ENCODE peak calls at places on chromosome 5, in six cellular contexts. D is stomach, J is body of pancreas, U is thoracic aorta, F is A549, Z is psoas muscle. H is an unnamed sample.

GRCh38 chr5:133712562-133712961 is 100.2 kb upstream of the FSTL4 start:
- DNase-seq in D (no peak), J (no peak), U (no peak), F (no peak), Z (no peak), H (no peak)

GRCh38 chr5:64628901-64629300 is 61.4 kb upstream of the SHISAL2B start:
- DNase-seq in D (no peak), J (no peak), U (no peak), F (no peak), Z (no peak), H (no peak)

GRCh38 chr5:14487101-14487895 is 94.3 kb upstream of the OTULINL start:
- DNase-seq in D (no peak), J (no peak), U (no peak), F (no peak), Z (no peak), H (no peak)

GRCh38 chr5:170470275-170470674 is 33.5 kb upstream of the KCNIP1 start:
- DNase-seq in D (no peak), J (no peak), U (no peak), F (no peak), Z (no peak), H (no peak)

GRCh38 chr5:174555726-174556125 is 168.7 kb upstream of the MSX2 start:
- DNase-seq in D (no peak), J (no peak), U (no peak), F (no peak), Z (no peak), H (no peak)

GRCh38 chr5:102670224-102670836 is 84.8 kb upstream of the PAM start:
- DNase-seq in D (no peak), J (peak), U (no peak), F (peak), Z (no peak), H (no peak)

GRCh38 chr5:140678993-140679392 is 5.6 kb upstream of the DND1 start:
- DNase-seq in D (no peak), J (no peak), U (no peak), F (no peak), Z (no peak), H (no peak)

GRCh38 chr5:98455660-98456059 is 317.8 kb upstream of the RGMB start:
- DNase-seq in D (no peak), J (no peak), U (no peak), F (no peak), Z (no peak), H (no peak)

GRCh38 chr5:143182901-143183820 is 220.3 kb downstream of the NR3C1 start:
- DNase-seq in D (peak), J (no peak), U (no peak), F (peak), Z (peak), H (peak)

GRCh38 chr5:148952097-148952828 is 110.6 kb downstream of the SH3TC2 start:
- DNase-seq in D (no peak), J (no peak), U (no peak), F (no peak), Z (no peak), H (no peak)

GRCh38 chr5:126998201-126998631 is 32.1 kb downstream of the MARCHF3 start:
- DNase-seq in D (no peak), J (peak), U (no peak), F (no peak), Z (no peak), H (no peak)

GRCh38 chr5:36928947-36929346 is 52.4 kb downstream of the NIPBL start:
- DNase-seq in D (no peak), J (no peak), U (no peak), F (no peak), Z (no peak), H (no peak)

GRCh38 chr5:89728750-89729149 is 680.8 kb downstream of the CETN3 start:
- DNase-seq in D (no peak), J (peak), U (peak), F (no peak), Z (peak), H (no peak)

GRCh38 chr5:125175348-125176004 is 429.0 kb upstream of the ZNF608 start:
- DNase-seq in D (no peak), J (no peak), U (no peak), F (no peak), Z (no peak), H (no peak)

GRCh38 chr5:32710859-32711692 is at the start of gene NPR3:
- DNase-seq in D (no peak), J (peak), U (no peak), F (peak), Z (peak), H (no peak)

GRCh38 chr5:9124071-9124470 is 421.8 kb downstream of the SEMA5A start:
- DNase-seq in D (peak), J (peak), U (no peak), F (no peak), Z (no peak), H (no peak)

GRCh38 chr5:154236459-154237375 is 46.2 kb downstream of the GALNT10 start:
- DNase-seq in D (no peak), J (no peak), U (no peak), F (no peak), Z (no peak), H (no peak)

GRCh38 chr5:179154991-179155955 is 95.1 kb downstream of the ZNF354C start:
- DNase-seq in D (no peak), J (no peak), U (no peak), F (no peak), Z (no peak), H (no peak)

GRCh38 chr5:4938941-4939546 is 201.1 kb upstream of the ADAMTS16 start:
- DNase-seq in D (no peak), J (no peak), U (no peak), F (no peak), Z (no peak), H (no peak)

GRCh38 chr5:178068293-178068692 is 45.0 kb upstream of the N4BP3 start:
- DNase-seq in D (no peak), J (no peak), U (no peak), F (no peak), Z (no peak), H (no peak)

GRCh38 chr5:96780626-96781025 is 27.1 kb downstream of the ERAP1 start:
- DNase-seq in D (no peak), J (no peak), U (no peak), F (no peak), Z (no peak), H (no peak)

GRCh38 chr5:139768802-139769465 is 26.7 kb upstream of the PSD2 start:
- DNase-seq in D (no peak), J (no peak), U (no peak), F (no peak), Z (no peak), H (no peak)

GRCh38 chr5:1331861-1332405 is 13.0 kb downstream of the CLPTM1L start:
- DNase-seq in D (no peak), J (no peak), U (no peak), F (no peak), Z (no peak), H (no peak)

GRCh38 chr5:30458681-30459080 is 734.8 kb upstream of the CDH6 start:
- DNase-seq in D (no peak), J (no peak), U (no peak), F (no peak), Z (no peak), H (no peak)

GRCh38 chr5:8340739-8341344 is 471.9 kb downstream of the MTRR start:
- DNase-seq in D (no peak), J (no peak), U (no peak), F (peak), Z (no peak), H (no peak)

GRCh38 chr5:110561510-110561909 is 165.0 kb downstream of the TMEM232 start:
- DNase-seq in D (no peak), J (no peak), U (no peak), F (no peak), Z (no peak), H (no peak)
- H3K27ac ChIP-seq in D (no peak), J (no peak), U (no peak), F (no peak), Z (no peak), H (no peak)

GRCh38 chr5:151684690-151685361 is 1.9 kb downstream of the SPARC start:
- DNase-seq in D (no peak), J (no peak), U (no peak), F (peak), Z (peak), H (no peak)

GRCh38 chr5:151688406-151688805 is 1.7 kb upstream of the SPARC start:
- DNase-seq in D (no peak), J (no peak), U (no peak), F (no peak), Z (no peak), H (no peak)

GRCh38 chr5:151683936-151684586 is 2.7 kb downstream of the SPARC start:
- DNase-seq in D (no peak), J (no peak), U (no peak), F (no peak), Z (no peak), H (no peak)

GRCh38 chr5:151685749-151686672 is 704 bp downstream of the SPARC start:
- DNase-seq in D (no peak), J (no peak), U (no peak), F (no peak), Z (no peak), H (no peak)

DNA sequence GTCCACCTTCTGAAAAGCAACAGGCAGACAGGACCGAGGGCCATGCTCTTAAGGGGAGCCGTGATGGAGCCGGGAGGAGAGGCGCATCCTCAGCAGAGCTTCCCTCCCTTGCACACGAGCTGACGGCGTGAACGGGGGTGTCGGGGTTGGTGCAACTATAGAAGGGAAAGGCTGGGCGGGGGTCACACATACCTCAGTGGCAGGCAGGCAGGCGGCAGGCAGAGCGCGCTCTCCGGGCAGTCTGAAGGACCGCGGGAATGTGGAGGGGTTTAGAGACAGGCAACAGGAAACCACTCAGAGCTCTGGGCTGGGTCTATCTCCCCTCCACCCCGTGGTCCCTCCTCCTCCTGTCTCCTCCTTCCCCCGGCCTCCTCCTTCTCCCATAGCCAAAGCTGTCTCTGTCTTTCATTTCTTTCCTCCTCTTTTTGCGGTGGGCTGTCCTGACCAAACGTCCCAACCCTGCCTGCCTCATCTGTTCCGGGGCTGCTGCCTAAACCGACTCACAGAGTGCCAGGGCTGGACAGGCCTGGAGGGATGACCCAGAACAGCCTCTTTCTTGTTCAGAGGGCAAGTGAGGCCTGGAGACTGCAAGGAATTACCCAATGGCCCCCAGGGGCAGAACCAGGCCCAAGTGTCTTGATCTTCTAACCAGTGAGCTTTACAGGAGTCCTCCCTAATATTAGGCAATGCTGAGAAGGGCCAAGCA is at the start of gene SPARC:
- DNase-seq in D (no peak), J (peak), U (no peak), F (no peak), Z (peak), H (no peak)
- H3K4me3 ChIP-seq in D (peak), J (no peak), U (peak), F (no peak), Z (peak), H (no peak)

DNA sequence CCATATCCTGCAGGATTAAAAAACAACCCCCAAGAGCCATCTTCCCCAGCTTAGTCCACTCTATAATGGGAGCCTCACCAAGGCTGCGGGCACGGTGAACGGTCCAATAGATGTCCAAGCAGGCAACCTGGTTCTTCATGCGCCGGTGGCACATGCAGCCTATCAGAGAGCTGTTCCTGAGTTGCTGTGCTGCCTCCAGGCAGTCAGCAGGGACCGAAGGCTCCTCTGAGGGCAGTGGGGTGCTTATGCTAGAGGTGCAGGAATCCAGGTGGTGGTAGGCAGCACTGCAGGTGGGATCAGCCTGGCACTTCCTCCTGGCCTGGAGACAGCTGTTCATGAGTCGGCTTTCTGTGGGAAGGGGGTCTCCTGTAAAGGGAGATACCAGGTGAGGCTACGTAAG is 10.2 kb downstream of the GFRA3 start:
- DNase-seq in D (no peak), J (no peak), U (no peak), F (no peak), Z (no peak), H (no peak)
- H3K27ac ChIP-seq in D (no peak), J (no peak), U (no peak), F (no peak), Z (no peak), H (no peak)

DNA sequence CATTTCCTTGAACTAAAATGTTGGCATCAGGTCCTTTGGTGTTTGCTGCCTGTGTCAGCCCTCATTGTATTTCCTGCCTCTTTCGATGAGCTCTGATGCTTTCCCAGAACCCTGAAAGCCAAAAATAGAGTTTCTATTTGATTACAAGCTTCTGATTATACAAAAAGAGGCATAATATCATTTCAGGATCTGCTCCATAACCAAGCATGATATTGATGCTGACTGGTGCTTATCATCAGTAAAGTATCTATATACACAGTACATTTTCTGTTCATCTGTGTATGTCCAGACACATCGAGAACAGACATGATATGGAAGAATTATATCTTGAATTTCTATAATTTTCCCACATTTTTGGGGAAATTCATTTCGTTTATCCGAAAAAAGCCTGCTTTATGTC is 58.6 kb downstream of the SEMA6A start:
- DNase-seq in D (no peak), J (no peak), U (no peak), F (no peak), Z (no peak), H (no peak)
- H3K4me3 ChIP-seq in D (no peak), J (no peak), U (no peak), F (no peak), Z (no peak), H (no peak)